ENCODE peak calls at places on chromosomes 6 and 20, in six cellular contexts. E is gastrocnemius medialis, G is breast epithelium, P is esophagus muscularis mucosa, L is glutamatergic neuron, N is astrocyte of the spinal cord. S is an unnamed sample.

GRCh38 chr6:46323312-46323965 is 152.7 kb upstream of the ENPP5 start:
- DNase-seq in E (peak), G (no peak), P (no peak), L (no peak), N (peak), S (no peak)

GRCh38 chr6:13044390-13044789 is 283.9 kb downstream of the TBC1D7 start:
- DNase-seq in E (no peak), G (no peak), P (no peak), L (no peak), N (peak), S (no peak)

GRCh38 chr6:107488875-107489635 is 862 bp upstream of the SOBP start:
- DNase-seq in E (peak), G (peak), P (no peak), L (peak), N (peak), S (peak)

GRCh38 chr6:8085053-8085511 is 17.3 kb downstream of the EEF1E1 start:
- DNase-seq in E (peak), G (peak), P (no peak), L (no peak), N (peak), S (no peak)

GRCh38 chr6:67047996-67048395 is 1341.0 kb upstream of the EYS start:
- DNase-seq in E (no peak), G (no peak), P (no peak), L (no peak), N (no peak), S (no peak)

GRCh38 chr6:75275067-75275466 is 9.5 kb downstream of the TMEM30A start:
- DNase-seq in E (no peak), G (no peak), P (no peak), L (no peak), N (peak), S (no peak)

GRCh38 chr6:111201155-111201554 is 113.9 kb downstream of the SLC16A10 start:
- DNase-seq in E (no peak), G (no peak), P (peak), L (no peak), N (no peak), S (no peak)

GRCh38 chr6:49995278-49995677 is 25.9 kb upstream of the DEFB113 start:
- DNase-seq in E (no peak), G (no peak), P (no peak), L (no peak), N (no peak), S (no peak)

GRCh38 chr6:44849829-44850228 is 462.3 kb downstream of the CDC5L start:
- DNase-seq in E (no peak), G (no peak), P (no peak), L (no peak), N (peak), S (no peak)

GRCh38 chr6:345747-346388 is 45.7 kb upstream of the IRF4 start:
- DNase-seq in E (no peak), G (no peak), P (no peak), L (no peak), N (peak), S (no peak)

GRCh38 chr6:113530769-113531168 is 326.4 kb upstream of the MARCKS start:
- DNase-seq in E (no peak), G (no peak), P (no peak), L (no peak), N (peak), S (peak)

GRCh38 chr6:75460636-75461035 is 33.0 kb downstream of the FILIP1 start:
- DNase-seq in E (no peak), G (no peak), P (no peak), L (no peak), N (no peak), S (no peak)

GRCh38 chr6:71599366-71599765 is 287.0 kb upstream of the RIMS1 start:
- DNase-seq in E (no peak), G (no peak), P (no peak), L (no peak), N (no peak), S (no peak)

GRCh38 chr6:78911218-78911617 is 43.9 kb downstream of the IRAK1BP1 start:
- DNase-seq in E (no peak), G (no peak), P (no peak), L (no peak), N (no peak), S (no peak)

GRCh38 chr6:121666809-121667208 is 231.4 kb downstream of the GJA1 start:
- DNase-seq in E (no peak), G (no peak), P (no peak), L (no peak), N (peak), S (no peak)

GRCh38 chr20:32207211-32207625 is 325 bp downstream of the PLAGL2 start:
- DNase-seq in E (no peak), G (no peak), P (no peak), L (no peak), N (no peak), S (peak)

GRCh38 chr20:62771396-62772102 is 24.7 kb upstream of the MRGBP start:
- DNase-seq in E (no peak), G (no peak), P (no peak), L (peak), N (no peak), S (no peak)

GRCh38 chr6:43842231-43842794 is 72.3 kb downstream of the VEGFA start:
- DNase-seq in E (no peak), G (no peak), P (no peak), L (no peak), N (peak), S (no peak)

GRCh38 chr6:4313044-4313686 is 177.8 kb upstream of the ECI2 start:
- DNase-seq in E (no peak), G (no peak), P (peak), L (no peak), N (peak), S (no peak)

GRCh38 chr20:38156888-38157634 is 8.0 kb downstream of the TGM2 start:
- DNase-seq in E (peak), G (no peak), P (peak), L (no peak), N (peak), S (no peak)

GRCh38 chr6:42224222-42225042 is 6.8 kb upstream of the MRPS10 start:
- DNase-seq in E (no peak), G (no peak), P (no peak), L (no peak), N (peak), S (no peak)

GRCh38 chr6:44430322-44430721 is 42.8 kb downstream of the CDC5L start:
- DNase-seq in E (no peak), G (no peak), P (no peak), L (no peak), N (peak), S (no peak)

GRCh38 chr6:42512498-42513042 is 51.3 kb upstream of the UBR2 start:
- DNase-seq in E (no peak), G (no peak), P (no peak), L (no peak), N (no peak), S (no peak)

DNA sequence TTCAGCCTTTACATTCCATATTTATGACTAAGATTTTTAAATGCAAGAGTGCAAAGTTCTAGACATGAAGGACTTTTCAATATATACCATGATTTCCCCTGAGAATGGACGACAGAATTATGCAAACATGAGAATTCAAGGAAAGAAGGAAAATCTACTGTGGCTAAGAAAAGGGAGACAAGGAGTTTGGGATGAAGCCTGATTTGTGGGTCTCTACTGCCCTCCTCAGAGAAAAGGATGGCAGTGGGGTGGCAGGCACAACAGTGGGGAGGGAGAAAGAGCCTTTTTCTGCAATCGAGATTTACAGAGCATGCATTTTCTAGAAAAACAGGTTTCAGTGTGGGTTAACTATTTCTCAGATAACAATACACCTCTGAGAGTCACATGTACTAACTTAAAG is 466.9 kb upstream of the NRSN1 start:
- DNase-seq in E (no peak), G (no peak), P (no peak), L (peak), N (peak), S (peak)
- TF ChIP-seq CTCF in E (no peak), G (no peak), P (peak), L (peak), N (peak), S (peak)

GRCh38 chr6:39870950-39871349 is 63.3 kb downstream of the MOCS1 start:
- DNase-seq in E (no peak), G (no peak), P (no peak), L (no peak), N (no peak), S (no peak)

GRCh38 chr6:39873439-39873838 is 60.8 kb downstream of the MOCS1 start:
- DNase-seq in E (no peak), G (no peak), P (no peak), L (no peak), N (no peak), S (no peak)

GRCh38 chr6:39865011-39865888 is 69.0 kb downstream of the MOCS1 start:
- DNase-seq in E (peak), G (peak), P (no peak), L (peak), N (peak), S (peak)

GRCh38 chr6:39861663-39862062 is 69.5 kb downstream of the DAAM2 start:
- DNase-seq in E (no peak), G (no peak), P (no peak), L (no peak), N (no peak), S (no peak)

DNA sequence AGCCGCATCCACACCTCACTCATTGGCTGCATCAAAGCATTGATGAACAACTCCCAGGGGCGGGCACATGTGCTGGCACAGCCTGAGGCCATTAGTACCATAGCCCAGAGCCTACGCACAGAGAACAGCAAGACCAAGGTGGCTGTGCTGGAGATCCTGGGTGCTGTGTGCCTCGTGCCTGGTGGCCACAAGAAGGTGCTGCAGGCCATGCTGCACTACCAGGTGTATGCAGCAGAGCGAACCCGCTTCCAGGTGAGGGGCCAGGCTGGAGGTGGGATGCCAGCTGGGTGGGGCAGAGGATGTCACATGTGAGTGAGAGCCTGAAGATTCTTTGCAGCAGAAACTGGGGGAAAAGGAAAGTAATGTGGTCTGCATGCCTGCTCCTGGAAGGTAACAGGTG is 66.7 kb downstream of the MOCS1 start:
- DNase-seq in E (no peak), G (no peak), P (no peak), L (no peak), N (no peak), S (no peak)
- TF ChIP-seq CTCF in E (no peak), G (no peak), P (no peak), L (no peak), N (peak), S (peak)

DNA sequence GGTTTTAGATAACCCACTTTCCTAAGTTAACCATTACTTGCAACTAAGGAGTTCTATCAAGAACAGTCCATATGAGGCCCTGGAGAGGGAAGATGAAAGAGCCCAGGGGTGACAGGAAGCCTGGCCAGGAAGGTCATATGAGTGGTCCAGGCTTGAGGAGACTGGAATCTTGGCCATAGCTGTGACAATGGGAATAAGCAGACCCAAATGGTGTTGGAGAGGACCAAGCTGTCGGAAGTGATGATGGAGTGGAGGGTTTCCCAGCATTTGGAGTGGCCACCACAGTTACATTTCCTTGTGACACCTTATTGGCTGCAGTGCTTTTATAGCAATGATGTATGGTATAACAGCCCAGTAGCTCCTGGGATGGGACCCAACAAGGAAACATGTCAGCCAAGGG is 219.6 kb downstream of the SOD2 start:
- DNase-seq in E (no peak), G (no peak), P (no peak), L (no peak), N (no peak), S (no peak)
- TF ChIP-seq CTCF in E (no peak), G (no peak), P (no peak), L (no peak), N (no peak), S (no peak)

GRCh38 chr6:98672681-98673475 is 161.5 kb upstream of the POU3F2 start:
- DNase-seq in E (no peak), G (no peak), P (no peak), L (no peak), N (peak), S (no peak)
- TF ChIP-seq CTCF in E (no peak), G (no peak), P (no peak), L (no peak), N (no peak), S (no peak)

DNA sequence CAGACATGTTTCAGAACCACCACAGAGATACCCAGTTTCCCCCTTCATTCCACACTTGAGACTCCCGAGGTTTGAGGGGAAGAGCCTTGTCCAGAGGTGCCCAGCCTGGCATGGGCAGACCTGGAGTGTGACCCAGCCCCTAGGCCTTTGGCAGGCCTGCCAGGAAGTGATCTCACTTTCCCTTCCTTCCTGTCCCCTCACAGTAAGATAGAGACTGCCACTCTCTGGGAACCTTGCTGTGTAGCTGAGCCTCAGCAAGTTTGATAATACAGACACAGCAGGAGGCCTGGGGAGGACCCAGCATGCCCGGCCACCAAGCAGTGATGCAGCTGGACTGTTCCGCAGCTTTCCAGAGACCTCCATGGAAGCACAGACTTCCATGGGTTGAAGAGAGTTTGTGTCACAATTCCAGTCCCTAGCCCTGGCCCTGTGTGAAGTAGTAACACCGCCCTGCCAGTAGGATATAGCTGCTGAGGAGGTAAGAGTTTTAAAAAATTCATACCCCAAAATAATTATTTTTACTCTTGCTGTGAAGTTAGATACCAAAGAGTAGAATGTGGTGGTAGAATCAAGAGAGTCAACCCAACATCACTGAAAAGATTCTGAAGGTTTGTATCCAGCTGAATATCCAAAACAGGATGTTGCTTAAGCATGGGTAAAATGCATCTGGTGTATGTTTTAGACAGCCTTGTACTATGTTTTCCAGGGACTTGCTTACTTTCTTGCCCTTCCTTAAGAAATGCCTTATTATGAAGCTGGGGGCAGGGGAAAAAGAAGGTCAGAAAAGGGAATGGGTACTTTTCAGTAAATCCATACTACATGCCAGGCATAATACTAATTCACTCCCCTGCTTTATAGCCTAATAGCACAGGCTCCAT is 16.3 kb downstream of the PKIG start:
- DNase-seq in E (peak), G (no peak), P (no peak), L (no peak), N (no peak), S (no peak)
- TF ChIP-seq CTCF in E (peak), G (peak), P (no peak), L (peak), N (peak), S (no peak)

DNA sequence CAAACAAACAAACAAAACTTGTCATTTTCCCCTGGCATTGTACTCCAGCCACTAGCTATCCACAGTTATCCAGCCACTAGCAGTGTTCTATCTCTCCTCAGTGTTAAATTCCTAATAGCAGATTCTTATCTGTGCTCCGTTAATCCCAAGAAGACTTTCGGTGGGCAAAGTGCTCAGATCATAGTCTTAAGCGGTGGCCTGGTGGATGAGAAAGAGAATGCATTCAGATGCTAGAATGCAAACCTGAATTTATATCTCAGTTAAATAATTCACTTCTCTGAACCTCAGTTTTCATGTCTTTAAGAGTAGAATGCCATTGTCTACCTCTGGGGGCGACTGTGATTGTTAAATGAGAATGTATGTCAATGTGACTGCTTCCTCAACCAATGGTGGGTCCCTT is 47.7 kb upstream of the KCNG1 start:
- DNase-seq in E (no peak), G (no peak), P (no peak), L (no peak), N (no peak), S (no peak)
- TF ChIP-seq CTCF in E (no peak), G (no peak), P (no peak), L (no peak), N (no peak), S (no peak)

DNA sequence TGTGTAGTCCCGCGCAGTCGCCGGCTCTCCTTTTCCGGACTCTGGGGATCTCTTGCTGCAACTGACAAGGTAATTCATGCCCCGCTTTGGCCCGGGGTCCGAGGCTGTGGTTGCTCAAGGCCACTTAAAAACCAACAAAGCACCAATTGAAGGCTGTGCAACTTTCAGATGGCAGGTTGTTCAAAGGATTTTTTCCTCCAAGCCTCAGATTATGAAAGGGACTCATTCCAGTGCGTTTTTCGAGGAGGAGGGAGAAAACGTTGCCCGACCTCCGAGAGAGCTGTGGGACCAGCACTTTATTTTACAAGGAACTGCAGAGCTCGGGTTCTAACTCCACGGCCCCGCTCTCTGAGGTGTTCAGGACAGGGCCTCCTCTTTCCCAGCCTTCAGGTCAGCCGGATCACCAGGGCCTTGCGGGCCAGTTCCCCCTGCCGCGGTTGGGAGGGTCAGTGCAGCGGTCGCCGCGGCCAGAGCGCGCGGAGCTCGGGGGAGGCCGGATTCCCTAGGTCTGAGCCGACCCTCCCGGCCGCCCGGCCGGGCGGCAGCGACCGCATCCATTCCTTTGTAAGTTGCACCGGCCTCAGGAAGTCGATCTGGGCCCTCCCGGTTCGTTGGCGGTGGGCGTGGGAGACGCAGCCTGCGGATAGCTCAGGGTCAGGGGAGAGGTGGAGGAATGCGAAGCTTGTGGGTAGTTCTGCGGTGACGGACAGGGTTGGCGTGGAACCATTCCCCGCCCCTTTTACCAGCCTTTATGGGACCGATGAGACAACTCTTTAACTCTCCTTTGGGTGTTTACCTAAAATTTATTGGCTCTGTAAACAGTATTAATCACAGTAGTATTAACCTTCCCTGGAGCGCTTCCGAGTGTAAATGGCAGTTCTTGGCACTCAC is 1.6 kb downstream of the UTRN start:
- DNase-seq in E (peak), G (peak), P (no peak), L (peak), N (peak), S (peak)
- TF ChIP-seq CTCF in E (no peak), G (no peak), P (no peak), L (no peak), N (no peak), S (no peak)

GRCh38 chr6:148954934-148955915 is 208.4 kb downstream of the UST start:
- DNase-seq in E (no peak), G (no peak), P (no peak), L (no peak), N (no peak), S (no peak)
- TF ChIP-seq CTCF in E (no peak), G (no peak), P (no peak), L (no peak), N (no peak), S (no peak)

GRCh38 chr20:59032713-59033059 is 551 bp upstream of the ATP5F1E start:
- DNase-seq in E (no peak), G (no peak), P (no peak), L (peak), N (no peak), S (no peak)
- TF ChIP-seq CTCF in E (peak), G (peak), P (no peak), L (peak), N (no peak), S (peak)